ENCODE peak calls at places on chromosome 3, in nine cellular contexts. One of them, this sample, is unnamed.

GRCh38 chr3:151085227-151085888 is at the start of gene MED12L:
- DNase-seq in MG63: peak; percentile 79
- DNase-seq in aorta: peak; percentile 82
- DNase-seq in fibroblast of lung: peak; percentile 70
- DNase-seq in naive thymus-derived CD4-positive, alpha-beta T cell: peak; percentile 79
- DNase-seq in mucosa of descending colon: peak; percentile 82
- DNase-seq in keratinocyte: no peak
- DNase-seq in RWPE2: peak; percentile 64
- DNase-seq in heart right ventricle: peak; percentile 77
- DNase-seq in this sample: no peak

GRCh38 chr3:67819447-67819846 is 165.0 kb upstream of the SUCLG2 start:
- DNase-seq in RWPE2: no peak
- DNase-seq in fibroblast of lung: no peak
- DNase-seq in keratinocyte: no peak
- DNase-seq in heart right ventricle: no peak
- DNase-seq in MG63: no peak
- DNase-seq in aorta: no peak
- DNase-seq in naive thymus-derived CD4-positive, alpha-beta T cell: no peak
- DNase-seq in mucosa of descending colon: no peak
- DNase-seq in this sample: no peak

GRCh38 chr3:50138266-50139230 is 16.6 kb upstream of the SEMA3F start:
- DNase-seq in MG63: peak; percentile 47
- DNase-seq in fibroblast of lung: peak; percentile 50
- DNase-seq in RWPE2: no peak
- DNase-seq in heart right ventricle: no peak
- DNase-seq in aorta: no peak
- DNase-seq in mucosa of descending colon: no peak
- DNase-seq in naive thymus-derived CD4-positive, alpha-beta T cell: no peak
- DNase-seq in keratinocyte: no peak
- DNase-seq in this sample: no peak

GRCh38 chr3:33372218-33373081 is 67.8 kb downstream of the UBP1 start:
- DNase-seq in MG63: no peak
- DNase-seq in naive thymus-derived CD4-positive, alpha-beta T cell: peak; percentile 27
- DNase-seq in heart right ventricle: no peak
- DNase-seq in mucosa of descending colon: no peak
- DNase-seq in keratinocyte: no peak
- DNase-seq in RWPE2: no peak
- DNase-seq in fibroblast of lung: peak; percentile 77
- DNase-seq in aorta: no peak
- DNase-seq in this sample: no peak

GRCh38 chr3:179449621-179450020 is 1.6 kb downstream of the GNB4 start:
- DNase-seq in MG63: no peak
- DNase-seq in RWPE2: no peak
- DNase-seq in aorta: no peak
- DNase-seq in mucosa of descending colon: no peak
- DNase-seq in naive thymus-derived CD4-positive, alpha-beta T cell: no peak
- DNase-seq in heart right ventricle: no peak
- DNase-seq in fibroblast of lung: peak; percentile 33
- DNase-seq in keratinocyte: no peak
- DNase-seq in this sample: no peak

GRCh38 chr3:128493221-128494151 is 485 bp upstream of the GATA2 start:
- DNase-seq in RWPE2: no peak
- DNase-seq in fibroblast of lung: no peak
- DNase-seq in naive thymus-derived CD4-positive, alpha-beta T cell: peak; percentile 20
- DNase-seq in heart right ventricle: no peak
- DNase-seq in MG63: no peak
- DNase-seq in keratinocyte: no peak
- DNase-seq in mucosa of descending colon: no peak
- DNase-seq in aorta: no peak
- DNase-seq in this sample: no peak

GRCh38 chr3:148600902-148601765 is 96.6 kb upstream of the AGTR1 start:
- DNase-seq in mucosa of descending colon: peak; percentile 30
- DNase-seq in keratinocyte: no peak
- DNase-seq in naive thymus-derived CD4-positive, alpha-beta T cell: no peak
- DNase-seq in fibroblast of lung: no peak
- DNase-seq in heart right ventricle: no peak
- DNase-seq in RWPE2: no peak
- DNase-seq in MG63: no peak
- DNase-seq in aorta: no peak
- DNase-seq in this sample: no peak

GRCh38 chr3:70990723-70991122 is 592.8 kb downstream of the FOXP1 start:
- DNase-seq in naive thymus-derived CD4-positive, alpha-beta T cell: no peak
- DNase-seq in MG63: no peak
- DNase-seq in mucosa of descending colon: no peak
- DNase-seq in RWPE2: no peak
- DNase-seq in fibroblast of lung: no peak
- DNase-seq in aorta: no peak
- DNase-seq in keratinocyte: no peak
- DNase-seq in heart right ventricle: no peak
- DNase-seq in this sample: no peak

GRCh38 chr3:24365168-24365567 is 129.5 kb downstream of the THRB start:
- DNase-seq in RWPE2: peak; percentile 79
- DNase-seq in heart right ventricle: no peak
- DNase-seq in keratinocyte: peak; percentile 38
- DNase-seq in aorta: peak; percentile 72
- DNase-seq in fibroblast of lung: peak; percentile 89
- DNase-seq in naive thymus-derived CD4-positive, alpha-beta T cell: no peak
- DNase-seq in MG63: peak; percentile 83
- DNase-seq in mucosa of descending colon: peak; percentile 46
- DNase-seq in this sample: no peak

GRCh38 chr3:119659584-119660291 is 651 bp downstream of the POPDC2 start:
- DNase-seq in fibroblast of lung: no peak
- DNase-seq in heart right ventricle: no peak
- DNase-seq in naive thymus-derived CD4-positive, alpha-beta T cell: no peak
- DNase-seq in mucosa of descending colon: no peak
- DNase-seq in aorta: no peak
- DNase-seq in MG63: no peak
- DNase-seq in keratinocyte: no peak
- DNase-seq in RWPE2: no peak
- DNase-seq in this sample: no peak

GRCh38 chr3:197718904-197719303 is 17.8 kb downstream of the RUBCN start:
- DNase-seq in keratinocyte: peak; percentile 94
- DNase-seq in naive thymus-derived CD4-positive, alpha-beta T cell: no peak
- DNase-seq in MG63: peak; percentile 41
- DNase-seq in mucosa of descending colon: no peak
- DNase-seq in RWPE2: no peak
- DNase-seq in fibroblast of lung: peak; percentile 67
- DNase-seq in heart right ventricle: no peak
- DNase-seq in aorta: no peak
- DNase-seq in this sample: no peak

GRCh38 chr3:126053513-126053912 is 30.4 kb downstream of the SLC41A3 start:
- DNase-seq in keratinocyte: no peak
- DNase-seq in fibroblast of lung: no peak
- DNase-seq in aorta: no peak
- DNase-seq in naive thymus-derived CD4-positive, alpha-beta T cell: no peak
- DNase-seq in heart right ventricle: no peak
- DNase-seq in MG63: no peak
- DNase-seq in mucosa of descending colon: no peak
- DNase-seq in RWPE2: no peak
- DNase-seq in this sample: no peak

GRCh38 chr3:130014526-130014925 is 40.0 kb downstream of the TRH start:
- DNase-seq in mucosa of descending colon: no peak
- DNase-seq in keratinocyte: no peak
- DNase-seq in RWPE2: no peak
- DNase-seq in heart right ventricle: no peak
- DNase-seq in fibroblast of lung: peak; percentile 14
- DNase-seq in aorta: no peak
- DNase-seq in naive thymus-derived CD4-positive, alpha-beta T cell: no peak
- DNase-seq in MG63: peak; percentile 79
- DNase-seq in this sample: no peak

GRCh38 chr3:196519738-196520122 is 4.6 kb upstream of the SMCO1 start:
- DNase-seq in heart right ventricle: no peak
- DNase-seq in keratinocyte: no peak
- DNase-seq in RWPE2: no peak
- DNase-seq in MG63: no peak
- DNase-seq in fibroblast of lung: no peak
- DNase-seq in mucosa of descending colon: no peak
- DNase-seq in aorta: no peak
- DNase-seq in naive thymus-derived CD4-positive, alpha-beta T cell: no peak
- DNase-seq in this sample: no peak

GRCh38 chr3:196518999-196519737 is 4.0 kb upstream of the SMCO1 start:
- DNase-seq in fibroblast of lung: peak; percentile 79
- DNase-seq in naive thymus-derived CD4-positive, alpha-beta T cell: peak; percentile 52
- DNase-seq in mucosa of descending colon: peak; percentile 38
- DNase-seq in RWPE2: no peak
- DNase-seq in MG63: peak; percentile 77
- DNase-seq in aorta: peak; percentile 71
- DNase-seq in heart right ventricle: peak; percentile 29
- DNase-seq in keratinocyte: no peak
- DNase-seq in this sample: peak; percentile 29

GRCh38 chr3:196514913-196515621 is at the start of gene SMCO1:
- DNase-seq in MG63: no peak
- DNase-seq in mucosa of descending colon: no peak
- DNase-seq in heart right ventricle: no peak
- DNase-seq in fibroblast of lung: no peak
- DNase-seq in keratinocyte: no peak
- DNase-seq in RWPE2: no peak
- DNase-seq in naive thymus-derived CD4-positive, alpha-beta T cell: no peak
- DNase-seq in aorta: no peak
- DNase-seq in this sample: no peak

GRCh38 chr3:196517919-196518318 is 2.8 kb upstream of the SMCO1 start:
- DNase-seq in keratinocyte: no peak
- DNase-seq in mucosa of descending colon: no peak
- DNase-seq in naive thymus-derived CD4-positive, alpha-beta T cell: no peak
- DNase-seq in heart right ventricle: no peak
- DNase-seq in fibroblast of lung: no peak
- DNase-seq in aorta: no peak
- DNase-seq in MG63: no peak
- DNase-seq in RWPE2: no peak
- DNase-seq in this sample: no peak

DNA sequence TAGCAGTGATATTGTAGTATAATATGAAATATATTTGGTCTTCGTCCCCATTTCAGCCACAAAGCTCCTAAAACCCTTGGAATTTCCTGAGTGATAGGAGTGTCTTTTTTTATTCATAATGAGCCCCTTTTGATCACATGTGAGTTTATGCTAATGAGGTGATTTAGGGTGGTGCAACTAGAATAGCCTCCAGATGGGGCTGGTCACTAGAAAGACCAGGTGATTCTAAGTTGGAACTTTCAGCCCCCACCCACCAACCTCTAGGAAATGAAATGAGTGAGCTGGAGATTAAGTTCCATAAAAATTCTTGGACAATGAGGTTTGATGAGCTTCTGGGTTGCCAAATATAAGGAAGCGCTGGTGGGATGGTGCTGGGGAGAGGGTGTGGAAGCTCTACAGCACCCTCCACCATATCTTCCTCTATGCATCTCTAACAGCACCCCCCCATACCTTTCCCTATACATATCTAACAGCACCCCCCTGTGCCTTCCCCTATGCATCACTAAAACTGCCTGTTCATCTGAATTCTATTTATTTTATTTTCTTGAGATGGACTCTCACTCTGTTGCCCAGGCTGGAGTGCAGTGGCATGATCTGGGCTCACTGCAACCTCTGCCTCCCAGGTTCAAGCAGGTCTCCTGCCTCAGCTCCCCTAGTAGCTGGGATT is 2.1 kb upstream of the SMCO1 start:
- DNase-seq in heart right ventricle: no peak
- DNase-seq in MG63: no peak
- DNase-seq in RWPE2: no peak
- DNase-seq in naive thymus-derived CD4-positive, alpha-beta T cell: no peak
- DNase-seq in aorta: no peak
- DNase-seq in mucosa of descending colon: no peak
- DNase-seq in keratinocyte: no peak
- DNase-seq in fibroblast of lung: no peak
- DNase-seq in this sample: no peak
- H3K9me3 ChIP-seq in heart right ventricle: peaks cover 19% of the 10 kb centered on the region
- H3K9me3 ChIP-seq in MG63: peaks cover 25% of the 10 kb centered on the region
- H3K9me3 ChIP-seq in RWPE2: peaks cover 13% of the 10 kb centered on the region
- H3K9me3 ChIP-seq in naive thymus-derived CD4-positive, alpha-beta T cell: peaks cover 50% of the 10 kb centered on the region
- H3K9me3 ChIP-seq in aorta: peaks cover 15% of the 10 kb centered on the region
- H3K9me3 ChIP-seq in mucosa of descending colon: peaks cover 45% of the 10 kb centered on the region
- H3K9me3 ChIP-seq in keratinocyte: peaks cover 9% of the 10 kb centered on the region
- H3K9me3 ChIP-seq in fibroblast of lung: no peaks in the 10 kb centered on the region
- H3K9me3 ChIP-seq in this sample: peaks cover 8% of the 10 kb centered on the region

GRCh38 chr3:5663604-5664003 is 476.1 kb downstream of the EDEM1 start:
- DNase-seq in naive thymus-derived CD4-positive, alpha-beta T cell: no peak
- DNase-seq in RWPE2: no peak
- DNase-seq in keratinocyte: no peak
- DNase-seq in fibroblast of lung: no peak
- DNase-seq in aorta: no peak
- DNase-seq in heart right ventricle: no peak
- DNase-seq in MG63: no peak
- DNase-seq in mucosa of descending colon: no peak
- DNase-seq in this sample: no peak

DNA sequence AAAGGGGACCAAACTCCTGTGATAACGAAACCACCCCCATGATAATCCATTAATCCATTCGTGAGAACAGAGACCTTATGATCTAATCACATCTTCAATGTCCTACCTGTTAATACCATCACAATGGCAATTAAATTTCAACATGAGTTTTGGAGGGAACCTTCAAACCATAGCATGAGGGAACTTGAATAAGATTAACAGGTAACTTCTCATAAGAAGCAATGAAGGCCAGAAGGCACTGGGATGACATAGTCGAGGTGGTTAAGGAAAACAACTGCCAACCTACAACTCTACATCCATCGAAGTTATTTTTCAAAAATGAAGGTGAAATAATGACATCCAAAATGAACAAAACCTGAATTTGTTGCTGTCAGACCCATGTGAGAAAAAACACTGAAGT is 478.9 kb downstream of the EDEM1 start:
- DNase-seq in aorta: no peak
- DNase-seq in mucosa of descending colon: no peak
- DNase-seq in naive thymus-derived CD4-positive, alpha-beta T cell: no peak
- DNase-seq in keratinocyte: no peak
- DNase-seq in fibroblast of lung: no peak
- DNase-seq in MG63: no peak
- DNase-seq in RWPE2: no peak
- DNase-seq in heart right ventricle: no peak
- DNase-seq in this sample: no peak
- H3K9me3 ChIP-seq in aorta: peaks cover 11% of the 10 kb centered on the region
- H3K9me3 ChIP-seq in mucosa of descending colon: peaks cover 15% of the 10 kb centered on the region
- H3K9me3 ChIP-seq in naive thymus-derived CD4-positive, alpha-beta T cell: peaks cover 14% of the 10 kb centered on the region
- H3K9me3 ChIP-seq in keratinocyte: peaks cover 3% of the 10 kb centered on the region
- H3K9me3 ChIP-seq in fibroblast of lung: no peaks in the 10 kb centered on the region
- H3K9me3 ChIP-seq in MG63: no peaks in the 10 kb centered on the region
- H3K9me3 ChIP-seq in RWPE2: peaks cover 5% of the 10 kb centered on the region
- H3K9me3 ChIP-seq in heart right ventricle: peaks cover 6% of the 10 kb centered on the region
- H3K9me3 ChIP-seq in this sample: no peaks in the 10 kb centered on the region

DNA sequence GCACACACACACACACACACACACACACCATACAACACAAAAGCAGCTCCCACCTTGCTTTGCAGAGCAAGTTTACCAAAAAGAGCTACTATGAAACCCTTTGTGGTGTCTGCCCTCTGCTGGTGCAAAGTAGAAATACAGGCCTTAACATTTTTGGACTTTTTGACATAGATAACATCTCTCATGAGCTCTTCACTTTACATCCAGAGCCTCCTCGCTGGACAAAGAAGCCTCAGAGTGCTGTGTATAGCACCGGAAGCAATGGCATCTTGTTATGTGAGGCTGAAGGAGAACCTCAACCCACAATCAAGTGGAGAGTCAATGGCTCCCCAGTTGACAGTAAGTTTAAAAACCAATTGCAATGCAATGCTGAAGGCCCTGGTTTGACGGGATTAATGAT is 157.9 kb downstream of the CHL1 start:
- DNase-seq in naive thymus-derived CD4-positive, alpha-beta T cell: no peak
- DNase-seq in mucosa of descending colon: no peak
- DNase-seq in keratinocyte: no peak
- DNase-seq in RWPE2: no peak
- DNase-seq in MG63: peak; percentile 11
- DNase-seq in fibroblast of lung: peak; percentile 74
- DNase-seq in aorta: no peak
- DNase-seq in heart right ventricle: no peak
- DNase-seq in this sample: no peak
- H3K9me3 ChIP-seq in naive thymus-derived CD4-positive, alpha-beta T cell: no peaks in the 10 kb centered on the region
- H3K9me3 ChIP-seq in mucosa of descending colon: no peaks in the 10 kb centered on the region
- H3K9me3 ChIP-seq in keratinocyte: no peaks in the 10 kb centered on the region
- H3K9me3 ChIP-seq in RWPE2: no peaks in the 10 kb centered on the region
- H3K9me3 ChIP-seq in MG63: no peaks in the 10 kb centered on the region
- H3K9me3 ChIP-seq in fibroblast of lung: no peaks in the 10 kb centered on the region
- H3K9me3 ChIP-seq in aorta: no peaks in the 10 kb centered on the region
- H3K9me3 ChIP-seq in heart right ventricle: no peaks in the 10 kb centered on the region
- H3K9me3 ChIP-seq in this sample: no peaks in the 10 kb centered on the region

GRCh38 chr3:138307896-138308295 is 21.8 kb downstream of the NME9 start:
- DNase-seq in naive thymus-derived CD4-positive, alpha-beta T cell: no peak
- DNase-seq in fibroblast of lung: no peak
- DNase-seq in keratinocyte: no peak
- DNase-seq in RWPE2: no peak
- DNase-seq in aorta: no peak
- DNase-seq in MG63: no peak
- DNase-seq in heart right ventricle: no peak
- DNase-seq in mucosa of descending colon: no peak
- DNase-seq in this sample: no peak
- H3K9me3 ChIP-seq in naive thymus-derived CD4-positive, alpha-beta T cell: peaks cover 23% of the 10 kb centered on the region
- H3K9me3 ChIP-seq in fibroblast of lung: no peaks in the 10 kb centered on the region
- H3K9me3 ChIP-seq in keratinocyte: peaks cover 3% of the 10 kb centered on the region
- H3K9me3 ChIP-seq in RWPE2: no peaks in the 10 kb centered on the region
- H3K9me3 ChIP-seq in aorta: peaks cover 12% of the 10 kb centered on the region
- H3K9me3 ChIP-seq in MG63: peaks cover 43% of the 10 kb centered on the region
- H3K9me3 ChIP-seq in heart right ventricle: peaks cover 12% of the 10 kb centered on the region
- H3K9me3 ChIP-seq in mucosa of descending colon: peaks cover 28% of the 10 kb centered on the region
- H3K9me3 ChIP-seq in this sample: no peaks in the 10 kb centered on the region

This sample was measured in T-helper 17 cell.